ENCODE peak calls at places on chromosomes 1 and 21, in ten cellular contexts. One of them, this sample, is unnamed.

GRCh38 chr21:27206368-27206982 is 239.6 kb upstream of the ADAMTS5 start:
- DNase-seq in SK-N-SH: no peak
- DNase-seq in thoracic aorta: no peak
- DNase-seq in lower leg skin: no peak
- DNase-seq in left lung: no peak
- DNase-seq in neural progenitor cell: peak
- DNase-seq in stomach: no peak
- DNase-seq in ascending aorta: no peak
- DNase-seq in cardiac fibroblast: no peak
- DNase-seq in astrocyte: peak
- DNase-seq in this sample: peak

GRCh38 chr1:3676581-3677410 is 24.5 kb downstream of the TP73 start:
- DNase-seq in thoracic aorta: no peak
- DNase-seq in cardiac fibroblast: no peak
- DNase-seq in astrocyte: no peak
- DNase-seq in left lung: no peak
- DNase-seq in neural progenitor cell: no peak
- DNase-seq in lower leg skin: no peak
- DNase-seq in stomach: no peak
- DNase-seq in ascending aorta: no peak
- DNase-seq in SK-N-SH: no peak
- DNase-seq in this sample: no peak

GRCh38 chr1:60970081-60970509 is 112.3 kb upstream of the NFIA start:
- DNase-seq in SK-N-SH: peak
- DNase-seq in lower leg skin: no peak
- DNase-seq in thoracic aorta: no peak
- DNase-seq in left lung: no peak
- DNase-seq in astrocyte: no peak
- DNase-seq in stomach: no peak
- DNase-seq in cardiac fibroblast: peak
- DNase-seq in neural progenitor cell: peak
- DNase-seq in ascending aorta: no peak
- DNase-seq in this sample: peak

GRCh38 chr1:202349263-202349928 is 897 bp downstream of the PPP1R12B start:
- DNase-seq in stomach: no peak
- DNase-seq in cardiac fibroblast: peak
- DNase-seq in astrocyte: peak
- DNase-seq in neural progenitor cell: no peak
- DNase-seq in lower leg skin: no peak
- DNase-seq in thoracic aorta: no peak
- DNase-seq in SK-N-SH: peak
- DNase-seq in left lung: no peak
- DNase-seq in ascending aorta: no peak
- DNase-seq in this sample: peak

GRCh38 chr1:225114354-225114995 is 185.0 kb downstream of the DNAH14 start:
- DNase-seq in SK-N-SH: no peak
- DNase-seq in astrocyte: no peak
- DNase-seq in neural progenitor cell: no peak
- DNase-seq in left lung: no peak
- DNase-seq in cardiac fibroblast: no peak
- DNase-seq in ascending aorta: no peak
- DNase-seq in stomach: no peak
- DNase-seq in thoracic aorta: no peak
- DNase-seq in lower leg skin: no peak
- DNase-seq in this sample: no peak

GRCh38 chr1:97849350-97850339 is 71.2 kb downstream of the DPYD start:
- DNase-seq in cardiac fibroblast: peak
- DNase-seq in ascending aorta: no peak
- DNase-seq in neural progenitor cell: no peak
- DNase-seq in left lung: no peak
- DNase-seq in SK-N-SH: no peak
- DNase-seq in thoracic aorta: no peak
- DNase-seq in stomach: no peak
- DNase-seq in lower leg skin: no peak
- DNase-seq in astrocyte: peak
- DNase-seq in this sample: peak

GRCh38 chr1:164602480-164603093 is 43.6 kb downstream of the PBX1 start:
- DNase-seq in SK-N-SH: no peak
- DNase-seq in lower leg skin: no peak
- DNase-seq in stomach: peak
- DNase-seq in neural progenitor cell: peak
- DNase-seq in thoracic aorta: no peak
- DNase-seq in astrocyte: peak
- DNase-seq in cardiac fibroblast: peak
- DNase-seq in left lung: peak
- DNase-seq in ascending aorta: no peak
- DNase-seq in this sample: peak

GRCh38 chr1:15758953-15759661 is 512 bp downstream of the FBLIM1 start:
- DNase-seq in lower leg skin: peak
- DNase-seq in cardiac fibroblast: peak
- DNase-seq in stomach: no peak
- DNase-seq in thoracic aorta: no peak
- DNase-seq in astrocyte: no peak
- DNase-seq in neural progenitor cell: peak
- DNase-seq in ascending aorta: no peak
- DNase-seq in left lung: no peak
- DNase-seq in SK-N-SH: peak
- DNase-seq in this sample: peak

GRCh38 chr1:30728340-30728739 is 5.0 kb upstream of the MATN1 start:
- DNase-seq in astrocyte: no peak
- DNase-seq in lower leg skin: no peak
- DNase-seq in thoracic aorta: no peak
- DNase-seq in ascending aorta: no peak
- DNase-seq in cardiac fibroblast: no peak
- DNase-seq in stomach: no peak
- DNase-seq in left lung: no peak
- DNase-seq in neural progenitor cell: no peak
- DNase-seq in SK-N-SH: no peak
- DNase-seq in this sample: no peak

GRCh38 chr1:214506972-214507431 is 44.4 kb downstream of the PTPN14 start:
- DNase-seq in astrocyte: peak
- DNase-seq in ascending aorta: no peak
- DNase-seq in left lung: no peak
- DNase-seq in stomach: peak
- DNase-seq in thoracic aorta: no peak
- DNase-seq in neural progenitor cell: peak
- DNase-seq in lower leg skin: no peak
- DNase-seq in SK-N-SH: no peak
- DNase-seq in cardiac fibroblast: no peak
- DNase-seq in this sample: no peak

GRCh38 chr1:22121421-22121911 is 21.4 kb downstream of the WNT4 start:
- DNase-seq in lower leg skin: peak
- DNase-seq in cardiac fibroblast: no peak
- DNase-seq in left lung: no peak
- DNase-seq in SK-N-SH: peak
- DNase-seq in stomach: no peak
- DNase-seq in astrocyte: no peak
- DNase-seq in thoracic aorta: no peak
- DNase-seq in ascending aorta: no peak
- DNase-seq in neural progenitor cell: peak
- DNase-seq in this sample: no peak

GRCh38 chr1:196455697-196456096 is 152.5 kb downstream of the KCNT2 start:
- DNase-seq in astrocyte: no peak
- DNase-seq in stomach: no peak
- DNase-seq in neural progenitor cell: peak
- DNase-seq in thoracic aorta: no peak
- DNase-seq in ascending aorta: no peak
- DNase-seq in cardiac fibroblast: no peak
- DNase-seq in lower leg skin: no peak
- DNase-seq in SK-N-SH: no peak
- DNase-seq in left lung: no peak
- DNase-seq in this sample: no peak

GRCh38 chr1:67801903-67802302 is 31.4 kb downstream of the GNG12 start:
- DNase-seq in neural progenitor cell: no peak
- DNase-seq in lower leg skin: no peak
- DNase-seq in stomach: no peak
- DNase-seq in astrocyte: peak
- DNase-seq in SK-N-SH: no peak
- DNase-seq in thoracic aorta: no peak
- DNase-seq in left lung: no peak
- DNase-seq in cardiac fibroblast: no peak
- DNase-seq in ascending aorta: no peak
- DNase-seq in this sample: peak

GRCh38 chr21:37166733-37167132 is 93.7 kb downstream of the TTC3 start:
- DNase-seq in left lung: no peak
- DNase-seq in neural progenitor cell: peak
- DNase-seq in SK-N-SH: no peak
- DNase-seq in ascending aorta: no peak
- DNase-seq in lower leg skin: no peak
- DNase-seq in astrocyte: no peak
- DNase-seq in cardiac fibroblast: peak
- DNase-seq in stomach: no peak
- DNase-seq in thoracic aorta: no peak
- DNase-seq in this sample: no peak
- TF ChIP-seq CTCF in left lung: no peak
- TF ChIP-seq CTCF in neural progenitor cell: peak
- TF ChIP-seq CTCF in SK-N-SH: peak
- TF ChIP-seq CTCF in ascending aorta: no peak
- TF ChIP-seq CTCF in lower leg skin: no peak
- TF ChIP-seq CTCF in astrocyte: no peak
- TF ChIP-seq CTCF in cardiac fibroblast: no peak
- TF ChIP-seq CTCF in stomach: peak
- TF ChIP-seq CTCF in thoracic aorta: no peak
- TF ChIP-seq CTCF in this sample: no peak

DNA sequence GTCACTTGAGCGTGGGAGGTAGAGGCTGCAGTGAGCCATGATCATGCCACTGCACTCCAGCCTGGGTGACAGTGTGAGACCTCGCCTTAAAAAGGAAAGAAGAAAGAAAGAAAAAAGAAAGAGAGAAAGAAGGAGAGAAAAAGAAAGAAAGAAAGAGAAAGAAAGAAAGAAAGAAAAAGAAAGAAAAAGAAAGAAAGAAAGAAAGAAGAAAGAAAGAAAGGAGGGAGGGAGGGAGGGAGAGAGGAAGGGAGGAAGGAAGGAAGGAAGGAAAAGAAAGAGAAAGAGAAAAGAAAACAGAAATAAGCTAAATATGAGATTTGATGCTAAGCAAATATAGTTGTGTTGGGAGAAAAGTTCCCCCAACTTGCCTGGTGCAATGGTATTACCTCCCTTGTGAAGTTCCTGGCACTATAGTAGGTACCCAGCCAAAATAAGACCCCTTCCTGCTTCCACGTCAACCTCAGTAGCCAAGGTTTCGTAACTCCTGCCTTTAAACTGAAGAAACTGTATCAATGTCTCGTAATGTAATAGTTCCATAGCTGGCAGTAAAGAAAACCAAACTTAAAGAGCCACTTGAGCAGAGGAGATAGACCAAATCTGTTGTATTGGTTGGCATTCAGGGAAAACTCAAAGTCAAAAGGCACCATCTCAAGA is 88.1 kb upstream of the HNRNPU start:
- DNase-seq in stomach: no peak
- DNase-seq in astrocyte: no peak
- DNase-seq in SK-N-SH: no peak
- DNase-seq in thoracic aorta: no peak
- DNase-seq in cardiac fibroblast: no peak
- DNase-seq in neural progenitor cell: no peak
- DNase-seq in ascending aorta: no peak
- DNase-seq in left lung: no peak
- DNase-seq in lower leg skin: no peak
- DNase-seq in this sample: no peak
- H3K4me3 ChIP-seq in stomach: no peak
- H3K4me3 ChIP-seq in astrocyte: no peak
- H3K4me3 ChIP-seq in SK-N-SH: no peak
- H3K4me3 ChIP-seq in thoracic aorta: no peak
- H3K4me3 ChIP-seq in cardiac fibroblast: no peak
- H3K4me3 ChIP-seq in neural progenitor cell: no peak
- H3K4me3 ChIP-seq in ascending aorta: no peak
- H3K4me3 ChIP-seq in left lung: no peak
- H3K4me3 ChIP-seq in lower leg skin: no peak
- H3K4me3 ChIP-seq in this sample: no peak

GRCh38 chr1:232602622-232603021 is 27.3 kb downstream of the SIPA1L2 start:
- DNase-seq in left lung: no peak
- DNase-seq in stomach: no peak
- DNase-seq in ascending aorta: no peak
- DNase-seq in neural progenitor cell: no peak
- DNase-seq in cardiac fibroblast: no peak
- DNase-seq in thoracic aorta: no peak
- DNase-seq in lower leg skin: no peak
- DNase-seq in astrocyte: no peak
- DNase-seq in SK-N-SH: no peak
- DNase-seq in this sample: no peak
- TF ChIP-seq CTCF in left lung: no peak
- TF ChIP-seq CTCF in stomach: no peak
- TF ChIP-seq CTCF in ascending aorta: no peak
- TF ChIP-seq CTCF in neural progenitor cell: peak
- TF ChIP-seq CTCF in cardiac fibroblast: peak
- TF ChIP-seq CTCF in thoracic aorta: no peak
- TF ChIP-seq CTCF in lower leg skin: no peak
- TF ChIP-seq CTCF in astrocyte: peak
- TF ChIP-seq CTCF in SK-N-SH: no peak
- TF ChIP-seq CTCF in this sample: no peak

GRCh38 chr1:169111472-169111871 is 5.0 kb downstream of the ATP1B1 start:
- DNase-seq in neural progenitor cell: no peak
- DNase-seq in ascending aorta: no peak
- DNase-seq in thoracic aorta: no peak
- DNase-seq in astrocyte: no peak
- DNase-seq in SK-N-SH: no peak
- DNase-seq in cardiac fibroblast: no peak
- DNase-seq in lower leg skin: no peak
- DNase-seq in left lung: no peak
- DNase-seq in stomach: no peak
- DNase-seq in this sample: no peak

GRCh38 chr1:169112241-169112640 is 5.8 kb downstream of the ATP1B1 start:
- DNase-seq in thoracic aorta: no peak
- DNase-seq in SK-N-SH: no peak
- DNase-seq in cardiac fibroblast: peak
- DNase-seq in ascending aorta: no peak
- DNase-seq in astrocyte: no peak
- DNase-seq in stomach: no peak
- DNase-seq in lower leg skin: no peak
- DNase-seq in neural progenitor cell: no peak
- DNase-seq in left lung: no peak
- DNase-seq in this sample: no peak

GRCh38 chr1:169110691-169111447 is 4.4 kb downstream of the ATP1B1 start:
- DNase-seq in ascending aorta: no peak
- DNase-seq in stomach: no peak
- DNase-seq in SK-N-SH: peak
- DNase-seq in left lung: peak
- DNase-seq in astrocyte: no peak
- DNase-seq in neural progenitor cell: no peak
- DNase-seq in cardiac fibroblast: peak
- DNase-seq in thoracic aorta: no peak
- DNase-seq in lower leg skin: no peak
- DNase-seq in this sample: no peak

GRCh38 chr1:169115891-169116585 is 9.5 kb downstream of the ATP1B1 start:
- DNase-seq in astrocyte: peak
- DNase-seq in lower leg skin: peak
- DNase-seq in SK-N-SH: peak
- DNase-seq in ascending aorta: no peak
- DNase-seq in stomach: peak
- DNase-seq in thoracic aorta: no peak
- DNase-seq in neural progenitor cell: no peak
- DNase-seq in left lung: peak
- DNase-seq in cardiac fibroblast: no peak
- DNase-seq in this sample: no peak

GRCh38 chr1:169113613-169114119 is 7.2 kb downstream of the ATP1B1 start:
- DNase-seq in thoracic aorta: no peak
- DNase-seq in cardiac fibroblast: peak
- DNase-seq in neural progenitor cell: no peak
- DNase-seq in stomach: no peak
- DNase-seq in left lung: no peak
- DNase-seq in lower leg skin: no peak
- DNase-seq in astrocyte: peak
- DNase-seq in SK-N-SH: no peak
- DNase-seq in ascending aorta: no peak
- DNase-seq in this sample: peak
- H3K4me3 ChIP-seq in thoracic aorta: no peak
- H3K4me3 ChIP-seq in cardiac fibroblast: no peak
- H3K4me3 ChIP-seq in neural progenitor cell: no peak
- H3K4me3 ChIP-seq in stomach: no peak
- H3K4me3 ChIP-seq in left lung: no peak
- H3K4me3 ChIP-seq in lower leg skin: no peak
- H3K4me3 ChIP-seq in astrocyte: no peak
- H3K4me3 ChIP-seq in SK-N-SH: no peak
- H3K4me3 ChIP-seq in ascending aorta: no peak
- H3K4me3 ChIP-seq in this sample: no peak

This sample was measured in AG10803.